ENCODE peak calls at places on chromosomes 7 and 10, in seven cellular contexts. G, L, K, B, S, Y and M are unnamed samples.

GRCh38 chr7:99679032-99679399 is 780 bp downstream of the CYP3A5 start:
- DNase-seq in S (peak), B (peak), K (peak), Y (no peak), G (no peak), L (peak), M (no peak)

GRCh38 chr10:124245806-124246440 is 152.5 kb upstream of the CHST15 start:
- DNase-seq in S (no peak), G (no peak), K (no peak), B (no peak), Y (peak), L (no peak), M (no peak)

GRCh38 chr7:82506208-82506607 is 62.6 kb upstream of the CACNA2D1 start:
- DNase-seq in S (no peak), L (no peak), B (no peak), K (no peak), Y (no peak), G (no peak), M (no peak)

GRCh38 chr7:23218196-23218595 is 28.4 kb upstream of the GPNMB start:
- DNase-seq in S (no peak), G (no peak), B (no peak), L (no peak), Y (no peak), K (no peak), M (no peak)

GRCh38 chr7:36128448-36129047 is 24.5 kb upstream of the EEPD1 start:
- DNase-seq in K (peak), S (peak), Y (peak), G (peak), B (peak), L (peak), M (no peak)

GRCh38 chr10:80690434-80690833 is 152.7 kb downstream of the SH2D4B start:
- DNase-seq in S (no peak), K (no peak), L (no peak), B (no peak), G (no peak), Y (no peak), M (no peak)

GRCh38 chr10:20327954-20328353 is 511.7 kb downstream of the PLXDC2 start:
- DNase-seq in G (no peak), L (no peak), Y (no peak), B (no peak), K (no peak), S (no peak), M (no peak)

GRCh38 chr10:72079356-72079755 is 9.0 kb downstream of the SPOCK2 start:
- DNase-seq in K (no peak), G (no peak), L (no peak), B (no peak), Y (peak), S (no peak), M (no peak)

GRCh38 chr7:103124429-103124979 is 24.4 kb downstream of the NAPEPLD start:
- DNase-seq in B (no peak), G (no peak), Y (no peak), L (no peak), S (no peak), K (no peak), M (no peak)

GRCh38 chr10:844552-844951 is 87.0 kb downstream of the LARP4B start:
- DNase-seq in Y (no peak), B (no peak), S (no peak), L (no peak), K (no peak), G (no peak), M (no peak)

GRCh38 chr7:92835851-92836488 is 403 bp downstream of the CDK6 start:
- DNase-seq in G (no peak), K (peak), B (no peak), L (no peak), Y (peak), S (peak), M (no peak)

GRCh38 chr7:20190588-20190987 is 26.6 kb downstream of the MACC1 start:
- DNase-seq in S (no peak), Y (no peak), B (no peak), L (no peak), K (no peak), G (no peak), M (no peak)

GRCh38 chr10:84447701-84448400 is 119.5 kb downstream of the CCSER2 start:
- DNase-seq in G (peak), S (no peak), B (no peak), K (no peak), L (no peak), Y (no peak), M (no peak)

GRCh38 chr7:143979359-143979758 is 20.8 kb upstream of the OR6B1 start:
- DNase-seq in Y (no peak), S (peak), B (no peak), L (peak), G (no peak), K (no peak), M (no peak)

GRCh38 chr10:122461729-122462532 is 578 bp downstream of the HTRA1 start:
- DNase-seq in B (no peak), L (no peak), S (no peak), Y (no peak), G (peak), K (no peak), M (no peak)
- TF ChIP-seq REST in B (no peak), L (no peak), S (no peak), Y (no peak), G (no peak), K (no peak), M (no peak)

GRCh38 chr10:23024002-23024401 is 71.4 kb upstream of the MSRB2 start:
- DNase-seq in K (no peak), G (no peak), L (no peak), S (no peak), B (no peak), Y (no peak), M (no peak)

GRCh38 chr10:23016636-23017035 is 78.7 kb upstream of the MSRB2 start:
- DNase-seq in L (no peak), G (no peak), B (no peak), K (no peak), S (no peak), Y (no peak), M (no peak)

DNA sequence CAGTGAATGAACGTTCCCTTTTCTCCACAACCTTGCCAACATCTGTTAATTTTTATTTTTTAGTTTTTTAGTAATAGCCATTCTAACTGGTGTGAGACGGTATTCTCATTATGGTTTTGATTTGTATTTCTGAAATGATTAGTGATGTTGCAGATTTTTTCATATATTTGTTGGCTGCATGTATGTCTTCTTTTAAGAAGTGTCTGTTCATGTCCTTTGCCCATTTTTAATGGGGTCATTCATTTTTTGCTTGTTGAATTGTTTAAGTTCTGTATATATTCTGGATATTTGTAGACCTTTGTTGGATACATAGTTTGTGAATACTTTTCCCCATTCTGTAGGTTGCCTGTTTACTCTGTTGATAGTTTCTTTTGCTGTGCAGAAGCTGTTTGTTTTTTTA is 73.9 kb upstream of the MSRB2 start:
- DNase-seq in Y (no peak), B (no peak), L (no peak), K (no peak), G (no peak), S (no peak), M (no peak)
- TF ChIP-seq POLR2AphosphoS5 in Y (no peak), B (no peak), L (no peak), K (no peak), G (no peak), S (no peak), M (no peak)

GRCh38 chr7:10888861-10889260 is 84.8 kb upstream of the PHF14 start:
- DNase-seq in L (no peak), G (no peak), Y (no peak), B (no peak), K (no peak), S (no peak), M (peak)
- H3K4me3 ChIP-seq in L (no peak), G (no peak), Y (no peak), B (no peak), K (no peak), S (no peak), M (no peak)

GRCh38 chr10:35426657-35427056 is 90.3 kb downstream of the CCNY start:
- DNase-seq in B (no peak), G (no peak), K (no peak), Y (no peak), S (no peak), L (no peak), M (no peak)
- TF ChIP-seq REST in B (no peak), G (no peak), K (no peak), Y (no peak), S (no peak), L (no peak), M (no peak)

DNA sequence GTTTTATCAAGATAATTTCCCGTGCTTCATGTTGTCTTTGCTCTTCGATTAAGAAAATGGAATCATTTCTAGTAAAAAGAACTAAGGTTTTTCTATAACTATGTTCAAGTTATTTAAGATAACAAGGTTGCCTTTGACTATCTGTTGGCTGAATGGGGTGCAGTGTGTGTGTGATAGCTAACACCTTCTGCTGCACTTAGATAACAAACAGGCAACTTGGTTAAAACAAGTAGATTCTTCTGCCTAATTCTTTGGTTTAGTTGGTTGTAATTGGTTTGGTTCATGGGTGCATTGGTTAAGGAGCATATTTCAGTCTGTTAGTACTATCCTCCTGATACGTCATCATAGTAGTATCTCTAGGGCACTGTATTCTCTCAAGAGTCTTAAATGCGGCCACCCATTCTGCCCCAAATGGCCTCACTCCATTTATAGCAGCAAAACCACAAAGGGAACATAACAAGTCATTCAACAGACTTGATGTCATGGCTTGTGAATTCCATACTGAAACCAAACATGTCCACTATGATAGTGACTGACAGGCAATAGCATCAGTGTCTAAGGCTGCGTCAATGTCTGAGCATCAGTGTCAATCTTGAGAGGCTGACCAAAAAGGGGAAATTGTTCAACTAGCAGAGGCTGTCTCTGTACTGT is 55.7 kb downstream of the CCDC3 start:
- DNase-seq in G (no peak), S (no peak), Y (no peak), K (peak), L (no peak), B (no peak), M (no peak)
- TF ChIP-seq POLR2AphosphoS5 in G (no peak), S (no peak), Y (no peak), K (peak), L (no peak), B (no peak), M (no peak)

DNA sequence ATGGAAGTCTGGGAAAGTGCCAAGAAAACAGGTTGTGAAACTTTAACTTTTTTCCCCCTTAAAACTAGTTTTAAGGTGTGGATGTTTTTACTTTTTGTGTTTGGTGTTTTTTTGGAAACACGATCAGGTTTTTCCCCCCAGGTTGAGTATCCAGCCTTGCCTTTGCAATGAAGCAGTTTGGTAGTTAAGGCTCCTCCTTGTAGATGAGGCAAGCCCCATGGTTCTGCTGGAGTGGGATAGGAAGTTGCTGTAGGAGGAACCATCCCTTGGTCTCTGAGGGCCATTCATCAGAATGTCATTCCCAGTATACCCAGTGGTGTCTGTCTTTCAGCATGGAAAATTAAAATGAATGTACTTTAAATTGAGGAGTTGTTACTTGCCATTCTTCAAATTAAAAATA is 2.7 kb downstream of the CUL1 start:
- DNase-seq in B (no peak), S (no peak), G (peak), L (no peak), Y (no peak), K (no peak), M (no peak)
- H3K4me3 ChIP-seq in B (no peak), S (peak), G (peak), L (no peak), Y (peak), K (peak), M (peak)